ENCODE peak calls at places on chromosomes 3 and 15, in five cellular contexts. X is astrocyte, S is pancreas, Z is hepatocyte, J is body of pancreas. M is an unnamed sample. For H3K27me3, the result is how much of the 10 kb centered on the place peaks cover.

GRCh38 chr15:98754283-98755022 is 106.1 kb downstream of the IGF1R start:
- DNase-seq in X (peak), S (no peak), Z (no peak), J (no peak), M (no peak)

GRCh38 chr3:37174532-37175126 is at the start of gene LRRFIP2:
- DNase-seq in X (peak), S (no peak), Z (no peak), J (no peak), M (no peak)

GRCh38 chr3:46847744-46848143 is 15.5 kb downstream of the MYL3 start:
- DNase-seq in X (no peak), S (no peak), Z (no peak), J (no peak), M (no peak)

GRCh38 chr3:1908651-1909445 is 189.8 kb upstream of the CNTN4 start:
- DNase-seq in X (no peak), S (no peak), Z (no peak), J (no peak), M (no peak)

GRCh38 chr3:12342151-12342550 is 53.3 kb downstream of the PPARG start:
- DNase-seq in X (no peak), S (no peak), Z (no peak), J (no peak), M (no peak)

GRCh38 chr3:62686486-62686885 is 188.7 kb downstream of the CADPS start:
- DNase-seq in X (peak), S (no peak), Z (no peak), J (no peak), M (no peak)

GRCh38 chr15:85618956-85619491 is 175.7 kb downstream of the KLHL25 start:
- DNase-seq in X (peak), S (no peak), Z (peak), J (peak), M (peak)

GRCh38 chr3:75951941-75952340 is 166.6 kb upstream of the ZNF717 start:
- DNase-seq in X (no peak), S (no peak), Z (no peak), J (no peak), M (no peak)

GRCh38 chr3:49899815-49900214 is 3.9 kb downstream of the MST1R start:
- DNase-seq in X (no peak), S (no peak), Z (no peak), J (no peak), M (no peak)

GRCh38 chr3:13788522-13789424 is 91.1 kb downstream of the WNT7A start:
- DNase-seq in X (no peak), S (no peak), Z (no peak), J (no peak), M (no peak)

GRCh38 chr3:109548192-109548938 is 211.0 kb upstream of the DPPA4 start:
- DNase-seq in X (peak), S (no peak), Z (no peak), J (no peak), M (no peak)

GRCh38 chr3:116186128-116186527 is 259.2 kb downstream of the LSAMP start:
- DNase-seq in X (peak), S (no peak), Z (no peak), J (no peak), M (no peak)

DNA sequence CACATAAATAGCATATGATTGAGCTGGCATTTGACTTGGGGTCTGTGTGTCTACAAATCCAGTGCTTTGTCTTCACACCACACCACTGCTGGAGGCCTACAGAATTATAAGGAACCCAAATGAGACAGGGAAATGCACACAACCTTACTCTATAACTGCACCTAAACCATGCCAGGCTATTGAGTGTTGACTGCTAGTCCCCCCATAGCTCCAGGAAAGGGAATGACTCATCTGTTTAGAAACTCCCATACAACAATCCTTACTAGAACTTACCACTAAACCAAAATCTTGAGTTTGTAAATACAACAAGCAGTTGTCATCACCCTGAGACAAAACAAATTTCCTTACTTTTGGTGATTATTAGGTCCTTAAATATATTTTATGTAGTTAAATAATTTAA is 16.9 kb upstream of the TSC22D2 start:
- DNase-seq in X (no peak), S (no peak), Z (no peak), J (no peak), M (no peak)
- TF ChIP-seq CTCF in X (no peak), S (no peak), Z (no peak), J (no peak), M (no peak)

GRCh38 chr15:32715276-32715675 is 2.5 kb upstream of the GREM1 start:
- DNase-seq in X (peak), S (no peak), Z (no peak), J (no peak), M (no peak)
- H3K27me3 ChIP-seq in X (under half), S (under half), Z (half or more), J (under half), M (under half)

GRCh38 chr3:111577798-111578685 is 17.1 kb downstream of the ZBED2 start:
- DNase-seq in X (peak), S (no peak), Z (peak), J (no peak), M (no peak)
- TF ChIP-seq CTCF in X (peak), S (no peak), Z (peak), J (no peak), M (no peak)

DNA sequence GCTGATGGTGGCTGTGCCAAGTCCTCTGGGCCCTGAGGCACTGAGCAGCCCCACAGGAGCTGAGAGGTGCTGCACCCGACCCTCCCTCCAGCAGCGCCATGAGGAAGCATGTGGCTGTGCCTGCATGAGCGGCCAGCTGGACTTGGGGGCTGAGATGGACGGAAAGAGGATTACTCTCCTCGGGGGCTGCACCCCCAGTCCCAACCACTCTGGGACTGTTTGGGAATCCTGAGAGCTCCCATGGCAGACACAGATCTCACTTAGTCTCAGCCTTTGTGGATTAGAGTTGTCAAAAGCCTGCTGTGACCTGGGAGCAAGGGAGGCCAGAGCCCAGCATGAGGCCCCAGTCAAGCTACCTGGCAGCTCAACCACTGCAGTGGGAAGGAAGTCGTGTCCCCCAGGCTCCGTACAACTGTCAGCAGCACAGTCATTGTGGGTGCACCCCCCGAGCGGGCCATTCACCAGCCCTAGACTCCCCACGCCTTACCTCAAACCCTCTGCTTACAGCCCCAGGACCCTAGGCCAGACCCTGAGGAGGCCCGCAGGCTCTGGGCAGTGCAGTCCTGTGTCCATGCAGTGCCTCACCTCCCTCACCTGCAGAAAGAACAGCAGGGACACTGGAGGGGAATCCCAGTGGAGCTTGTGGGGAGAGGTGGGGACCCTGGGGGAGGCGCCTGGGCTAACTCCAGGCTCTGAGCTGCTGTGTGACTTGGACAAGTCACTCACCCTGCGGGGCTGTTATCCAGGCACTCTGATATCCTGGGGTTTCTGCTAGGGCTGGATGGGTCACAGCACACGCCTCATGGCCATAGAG is 17.1 kb downstream of the PRR23E start:
- DNase-seq in X (no peak), S (no peak), Z (no peak), J (no peak), M (no peak)
- H3K27me3 ChIP-seq in X (under half), S (under half), Z (under half), J (under half), M (under half)

DNA sequence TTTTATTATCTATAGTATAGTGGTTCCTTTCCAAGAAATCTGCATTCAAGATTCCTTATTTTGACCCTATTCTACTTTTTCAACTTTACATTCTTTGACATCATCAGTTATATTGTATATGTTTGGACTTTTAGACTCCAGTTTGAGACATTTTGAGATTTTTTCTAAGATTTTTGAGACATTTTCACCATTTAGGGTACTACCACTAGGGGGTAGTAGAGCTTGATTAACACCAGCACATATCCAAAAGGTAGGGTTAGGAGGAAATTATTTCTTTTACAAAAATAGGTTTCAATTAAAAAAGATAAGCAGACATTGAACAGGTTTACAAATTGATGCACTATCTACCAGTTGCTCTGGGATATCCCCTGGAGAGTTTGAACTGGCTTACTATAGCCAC is 262.5 kb downstream of the SCAPER start:
- DNase-seq in X (no peak), S (no peak), Z (no peak), J (no peak), M (no peak)
- TF ChIP-seq CTCF in X (peak), S (no peak), Z (no peak), J (no peak), M (peak)

GRCh38 chr15:65072617-65073016 is 3.9 kb upstream of the KBTBD13 start:
- DNase-seq in X (no peak), S (no peak), Z (no peak), J (no peak), M (no peak)
- H3K27me3 ChIP-seq in X (under half), S (under half), Z (under half), J (under half), M (under half)

GRCh38 chr15:90901799-90902655 is 1.1 kb upstream of the MAN2A2 start:
- DNase-seq in X (peak), S (peak), Z (peak), J (peak), M (peak)
- TF ChIP-seq CTCF in X (peak), S (peak), Z (peak), J (peak), M (peak)

GRCh38 chr15:45116482-45117326 is 2.6 kb downstream of the DUOXA2 start:
- DNase-seq in X (no peak), S (peak), Z (no peak), J (no peak), M (no peak)

GRCh38 chr15:45114076-45114750 is at the start of the genes DUOX2 and DUOXA2:
- DNase-seq in X (no peak), S (no peak), Z (peak), J (no peak), M (no peak)

GRCh38 chr15:45116006-45116481 is 1.9 kb downstream of the DUOXA2 start:
- DNase-seq in X (no peak), S (no peak), Z (no peak), J (no peak), M (no peak)

GRCh38 chr15:45114751-45115085 is 592 bp downstream of the DUOXA2 start:
- DNase-seq in X (no peak), S (no peak), Z (no peak), J (no peak), M (no peak)

DNA sequence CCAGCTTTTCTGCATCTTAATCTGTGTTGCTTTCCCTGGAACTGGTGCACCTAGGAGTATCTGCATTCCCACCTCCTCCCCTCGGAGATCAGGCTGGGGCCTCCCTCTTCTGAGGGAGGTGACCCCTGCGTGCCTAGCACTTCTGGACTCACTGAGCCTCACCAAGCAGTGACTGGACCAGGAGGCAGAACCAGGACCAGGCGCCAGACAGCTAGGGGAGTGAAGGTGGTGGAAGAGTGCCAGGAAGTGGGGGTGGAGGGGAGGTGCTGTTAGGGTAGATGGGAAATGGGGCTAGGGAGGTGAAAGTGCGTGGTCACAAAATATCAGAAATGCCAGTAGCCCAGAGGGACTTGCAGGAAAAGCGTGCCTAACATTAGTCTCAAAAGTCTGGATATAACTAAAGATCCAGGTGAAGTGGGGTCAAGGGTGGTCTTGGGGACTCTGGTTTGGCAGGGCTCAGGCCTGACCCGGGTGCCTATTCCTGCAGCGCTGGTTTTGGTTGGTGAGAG is 1.2 kb downstream of the DUOXA2 start:
- DNase-seq in X (no peak), S (no peak), Z (no peak), J (no peak), M (no peak)
- H3K27me3 ChIP-seq in X (half or more), S (under half), Z (half or more), J (under half), M (under half)